ENCODE peak calls at places on chromosomes 13 and 19, in eight cellular contexts. One of them, this sample, is unnamed.

GRCh38 chr19:1250374-1251232 is 2.2 kb downstream of the MIDN start:
- DNase-seq in Peyer's patch: peak
- DNase-seq in amniotic stem cell: no peak
- DNase-seq in aorta: no peak
- DNase-seq in activated T-cell treated with anti-CD3 and anti-CD28 coated beads for 1 hour: peak
- DNase-seq in stimulated activated CD4-positive, alpha-beta T cell treated with anti-CD3 and anti-CD28 coated beads, Interleukin-2, amount 100 ng/mL, for 48 hours: no peak
- DNase-seq in fibroblast of lung: peak
- DNase-seq in non-pigmented ciliary epithelial cell: no peak
- DNase-seq in this sample: no peak

GRCh38 chr13:73672492-73672891 is 461.7 kb downstream of the KLF12 start:
- DNase-seq in Peyer's patch: no peak
- DNase-seq in amniotic stem cell: no peak
- DNase-seq in aorta: no peak
- DNase-seq in activated T-cell treated with anti-CD3 and anti-CD28 coated beads for 1 hour: no peak
- DNase-seq in stimulated activated CD4-positive, alpha-beta T cell treated with anti-CD3 and anti-CD28 coated beads, Interleukin-2, amount 100 ng/mL, for 48 hours: no peak
- DNase-seq in fibroblast of lung: no peak
- DNase-seq in non-pigmented ciliary epithelial cell: no peak
- DNase-seq in this sample: no peak

GRCh38 chr13:113451951-113452421 is 1.3 kb downstream of the ADPRHL1 start:
- DNase-seq in Peyer's patch: no peak
- DNase-seq in amniotic stem cell: no peak
- DNase-seq in aorta: no peak
- DNase-seq in activated T-cell treated with anti-CD3 and anti-CD28 coated beads for 1 hour: no peak
- DNase-seq in stimulated activated CD4-positive, alpha-beta T cell treated with anti-CD3 and anti-CD28 coated beads, Interleukin-2, amount 100 ng/mL, for 48 hours: no peak
- DNase-seq in fibroblast of lung: no peak
- DNase-seq in non-pigmented ciliary epithelial cell: no peak
- DNase-seq in this sample: no peak

GRCh38 chr19:38730731-38731589 is 13.3 kb downstream of the CAPN12 start:
- DNase-seq in Peyer's patch: peak
- DNase-seq in amniotic stem cell: no peak
- DNase-seq in aorta: peak
- DNase-seq in activated T-cell treated with anti-CD3 and anti-CD28 coated beads for 1 hour: no peak
- DNase-seq in stimulated activated CD4-positive, alpha-beta T cell treated with anti-CD3 and anti-CD28 coated beads, Interleukin-2, amount 100 ng/mL, for 48 hours: no peak
- DNase-seq in fibroblast of lung: no peak
- DNase-seq in non-pigmented ciliary epithelial cell: no peak
- DNase-seq in this sample: no peak

GRCh38 chr19:33715462-33715861 is 81.2 kb upstream of the KCTD15 start:
- DNase-seq in Peyer's patch: no peak
- DNase-seq in amniotic stem cell: no peak
- DNase-seq in aorta: peak
- DNase-seq in activated T-cell treated with anti-CD3 and anti-CD28 coated beads for 1 hour: no peak
- DNase-seq in stimulated activated CD4-positive, alpha-beta T cell treated with anti-CD3 and anti-CD28 coated beads, Interleukin-2, amount 100 ng/mL, for 48 hours: no peak
- DNase-seq in fibroblast of lung: no peak
- DNase-seq in non-pigmented ciliary epithelial cell: no peak
- DNase-seq in this sample: no peak

GRCh38 chr13:27374650-27375049 is 49.8 kb upstream of the GTF3A start:
- DNase-seq in Peyer's patch: peak
- DNase-seq in amniotic stem cell: peak
- DNase-seq in aorta: peak
- DNase-seq in activated T-cell treated with anti-CD3 and anti-CD28 coated beads for 1 hour: peak
- DNase-seq in stimulated activated CD4-positive, alpha-beta T cell treated with anti-CD3 and anti-CD28 coated beads, Interleukin-2, amount 100 ng/mL, for 48 hours: peak
- DNase-seq in fibroblast of lung: peak
- DNase-seq in non-pigmented ciliary epithelial cell: peak
- DNase-seq in this sample: peak

GRCh38 chr13:32538234-32538620 is 368 bp downstream of the N4BP2L2 start:
- DNase-seq in Peyer's patch: no peak
- DNase-seq in amniotic stem cell: no peak
- DNase-seq in aorta: peak
- DNase-seq in activated T-cell treated with anti-CD3 and anti-CD28 coated beads for 1 hour: no peak
- DNase-seq in stimulated activated CD4-positive, alpha-beta T cell treated with anti-CD3 and anti-CD28 coated beads, Interleukin-2, amount 100 ng/mL, for 48 hours: no peak
- DNase-seq in fibroblast of lung: peak
- DNase-seq in non-pigmented ciliary epithelial cell: no peak
- DNase-seq in this sample: peak

GRCh38 chr13:26503826-26504594 is 53.5 kb upstream of the WASF3 start:
- DNase-seq in Peyer's patch: no peak
- DNase-seq in amniotic stem cell: no peak
- DNase-seq in aorta: no peak
- DNase-seq in activated T-cell treated with anti-CD3 and anti-CD28 coated beads for 1 hour: no peak
- DNase-seq in stimulated activated CD4-positive, alpha-beta T cell treated with anti-CD3 and anti-CD28 coated beads, Interleukin-2, amount 100 ng/mL, for 48 hours: no peak
- DNase-seq in fibroblast of lung: no peak
- DNase-seq in non-pigmented ciliary epithelial cell: no peak
- DNase-seq in this sample: no peak

GRCh38 chr13:44364019-44364418 is 9.6 kb upstream of the SERP2 start:
- DNase-seq in Peyer's patch: no peak
- DNase-seq in amniotic stem cell: no peak
- DNase-seq in aorta: no peak
- DNase-seq in activated T-cell treated with anti-CD3 and anti-CD28 coated beads for 1 hour: no peak
- DNase-seq in stimulated activated CD4-positive, alpha-beta T cell treated with anti-CD3 and anti-CD28 coated beads, Interleukin-2, amount 100 ng/mL, for 48 hours: no peak
- DNase-seq in fibroblast of lung: no peak
- DNase-seq in non-pigmented ciliary epithelial cell: no peak
- DNase-seq in this sample: no peak

GRCh38 chr19:31110331-31110730 is 238.9 kb downstream of the TSHZ3 start:
- DNase-seq in Peyer's patch: no peak
- DNase-seq in amniotic stem cell: peak
- DNase-seq in aorta: no peak
- DNase-seq in activated T-cell treated with anti-CD3 and anti-CD28 coated beads for 1 hour: no peak
- DNase-seq in stimulated activated CD4-positive, alpha-beta T cell treated with anti-CD3 and anti-CD28 coated beads, Interleukin-2, amount 100 ng/mL, for 48 hours: no peak
- DNase-seq in fibroblast of lung: peak
- DNase-seq in non-pigmented ciliary epithelial cell: no peak
- DNase-seq in this sample: no peak

GRCh38 chr13:111269508-111269907 is 50.9 kb upstream of the TEX29 start:
- DNase-seq in Peyer's patch: no peak
- DNase-seq in amniotic stem cell: no peak
- DNase-seq in aorta: no peak
- DNase-seq in activated T-cell treated with anti-CD3 and anti-CD28 coated beads for 1 hour: no peak
- DNase-seq in stimulated activated CD4-positive, alpha-beta T cell treated with anti-CD3 and anti-CD28 coated beads, Interleukin-2, amount 100 ng/mL, for 48 hours: no peak
- DNase-seq in fibroblast of lung: no peak
- DNase-seq in non-pigmented ciliary epithelial cell: no peak
- DNase-seq in this sample: no peak

GRCh38 chr13:97875911-97876310 is 77.6 kb upstream of the IPO5 start:
- DNase-seq in Peyer's patch: no peak
- DNase-seq in amniotic stem cell: no peak
- DNase-seq in aorta: no peak
- DNase-seq in activated T-cell treated with anti-CD3 and anti-CD28 coated beads for 1 hour: no peak
- DNase-seq in stimulated activated CD4-positive, alpha-beta T cell treated with anti-CD3 and anti-CD28 coated beads, Interleukin-2, amount 100 ng/mL, for 48 hours: no peak
- DNase-seq in fibroblast of lung: no peak
- DNase-seq in non-pigmented ciliary epithelial cell: no peak
- DNase-seq in this sample: no peak

GRCh38 chr19:41945135-41945766 is 13.9 kb downstream of the RABAC1 start:
- DNase-seq in Peyer's patch: peak
- DNase-seq in amniotic stem cell: no peak
- DNase-seq in aorta: no peak
- DNase-seq in activated T-cell treated with anti-CD3 and anti-CD28 coated beads for 1 hour: peak
- DNase-seq in stimulated activated CD4-positive, alpha-beta T cell treated with anti-CD3 and anti-CD28 coated beads, Interleukin-2, amount 100 ng/mL, for 48 hours: peak
- DNase-seq in fibroblast of lung: no peak
- DNase-seq in non-pigmented ciliary epithelial cell: no peak
- DNase-seq in this sample: no peak

GRCh38 chr19:18626906-18627305 is 9.9 kb upstream of the KLHL26 start:
- DNase-seq in Peyer's patch: no peak
- DNase-seq in amniotic stem cell: no peak
- DNase-seq in aorta: no peak
- DNase-seq in activated T-cell treated with anti-CD3 and anti-CD28 coated beads for 1 hour: no peak
- DNase-seq in stimulated activated CD4-positive, alpha-beta T cell treated with anti-CD3 and anti-CD28 coated beads, Interleukin-2, amount 100 ng/mL, for 48 hours: no peak
- DNase-seq in fibroblast of lung: no peak
- DNase-seq in non-pigmented ciliary epithelial cell: no peak
- DNase-seq in this sample: no peak

GRCh38 chr19:575527-576506 is 3.4 kb downstream of the BSG start:
- DNase-seq in Peyer's patch: no peak
- DNase-seq in amniotic stem cell: no peak
- DNase-seq in aorta: peak
- DNase-seq in activated T-cell treated with anti-CD3 and anti-CD28 coated beads for 1 hour: no peak
- DNase-seq in stimulated activated CD4-positive, alpha-beta T cell treated with anti-CD3 and anti-CD28 coated beads, Interleukin-2, amount 100 ng/mL, for 48 hours: no peak
- DNase-seq in fibroblast of lung: peak
- DNase-seq in non-pigmented ciliary epithelial cell: no peak
- DNase-seq in this sample: no peak

GRCh38 chr13:70424928-70425327 is 316.7 kb upstream of the KLHL1 start:
- DNase-seq in Peyer's patch: no peak
- DNase-seq in amniotic stem cell: no peak
- DNase-seq in aorta: no peak
- DNase-seq in activated T-cell treated with anti-CD3 and anti-CD28 coated beads for 1 hour: no peak
- DNase-seq in stimulated activated CD4-positive, alpha-beta T cell treated with anti-CD3 and anti-CD28 coated beads, Interleukin-2, amount 100 ng/mL, for 48 hours: no peak
- DNase-seq in fibroblast of lung: no peak
- DNase-seq in non-pigmented ciliary epithelial cell: no peak
- DNase-seq in this sample: no peak

GRCh38 chr19:55231391-55232283 is 3.1 kb upstream of the TMEM86B start:
- DNase-seq in Peyer's patch: no peak
- DNase-seq in amniotic stem cell: no peak
- DNase-seq in aorta: peak
- DNase-seq in activated T-cell treated with anti-CD3 and anti-CD28 coated beads for 1 hour: no peak
- DNase-seq in stimulated activated CD4-positive, alpha-beta T cell treated with anti-CD3 and anti-CD28 coated beads, Interleukin-2, amount 100 ng/mL, for 48 hours: no peak
- DNase-seq in fibroblast of lung: no peak
- DNase-seq in non-pigmented ciliary epithelial cell: no peak
- DNase-seq in this sample: no peak

GRCh38 chr13:44867825-44868224 is 121.4 kb downstream of the NUFIP1 start:
- DNase-seq in Peyer's patch: no peak
- DNase-seq in amniotic stem cell: no peak
- DNase-seq in aorta: no peak
- DNase-seq in activated T-cell treated with anti-CD3 and anti-CD28 coated beads for 1 hour: no peak
- DNase-seq in stimulated activated CD4-positive, alpha-beta T cell treated with anti-CD3 and anti-CD28 coated beads, Interleukin-2, amount 100 ng/mL, for 48 hours: no peak
- DNase-seq in fibroblast of lung: no peak
- DNase-seq in non-pigmented ciliary epithelial cell: no peak
- DNase-seq in this sample: no peak

GRCh38 chr19:19459707-19460251 is 54.3 kb downstream of the GATAD2A start:
- DNase-seq in Peyer's patch: peak
- DNase-seq in amniotic stem cell: no peak
- DNase-seq in aorta: no peak
- DNase-seq in activated T-cell treated with anti-CD3 and anti-CD28 coated beads for 1 hour: peak
- DNase-seq in stimulated activated CD4-positive, alpha-beta T cell treated with anti-CD3 and anti-CD28 coated beads, Interleukin-2, amount 100 ng/mL, for 48 hours: peak
- DNase-seq in fibroblast of lung: peak
- DNase-seq in non-pigmented ciliary epithelial cell: no peak
- DNase-seq in this sample: no peak

This sample was measured in kidney epithelial cell.